ENCODE peak calls at places on chromosomes 1 and 21, in five cellular contexts. H is K562, O is HL-60, Q is stomach, K is transverse colon. V is an unnamed sample.

GRCh38 chr1:5338466-5338865 is 653.8 kb downstream of the NPHP4 start:
- DNase-seq in H (no peak), O (no peak), Q (no peak), K (no peak), V (no peak)

GRCh38 chr1:236524892-236525179 is 1.1 kb downstream of the LGALS8 start:
- DNase-seq in H (no peak), O (no peak), Q (no peak), K (no peak), V (no peak)

GRCh38 chr21:29473808-29474207 is 175.1 kb downstream of the BACH1 start:
- DNase-seq in H (no peak), O (no peak), Q (no peak), K (no peak), V (no peak)

GRCh38 chr21:44890338-44890931 is 16.9 kb upstream of the PTTG1IP start:
- DNase-seq in H (no peak), O (no peak), Q (no peak), K (no peak), V (no peak)

GRCh38 chr1:183019860-183020259 is 3.4 kb upstream of the LAMC1 start:
- DNase-seq in H (no peak), O (no peak), Q (peak), K (no peak), V (no peak)

GRCh38 chr1:198627436-198628063 is 11.3 kb upstream of the PTPRC start:
- DNase-seq in H (no peak), O (no peak), Q (no peak), K (no peak), V (no peak)

GRCh38 chr1:50861742-50862141 is 98.3 kb downstream of the FAF1 start:
- DNase-seq in H (no peak), O (no peak), Q (no peak), K (no peak), V (no peak)

GRCh38 chr1:50983403-50983802 is 13.4 kb downstream of the CDKN2C start:
- DNase-seq in H (no peak), O (no peak), Q (no peak), K (no peak), V (no peak)

GRCh38 chr1:23558140-23558871 is 995 bp downstream of the ID3 start:
- DNase-seq in H (peak), O (no peak), Q (peak), K (peak), V (no peak)

GRCh38 chr1:91731815-91732214 is 154.1 kb downstream of the TGFBR3 start:
- DNase-seq in H (no peak), O (no peak), Q (no peak), K (no peak), V (no peak)

GRCh38 chr1:221708076-221708571 is 33.8 kb downstream of the DUSP10 start:
- DNase-seq in H (peak), O (peak), Q (no peak), K (no peak), V (no peak)

GRCh38 chr1:78599294-78599693 is 21.0 kb upstream of the IFI44L start:
- DNase-seq in H (no peak), O (no peak), Q (no peak), K (no peak), V (no peak)

GRCh38 chr1:180614746-180615145 is 17.1 kb upstream of the XPR1 start:
- DNase-seq in H (no peak), O (no peak), Q (no peak), K (no peak), V (no peak)
- H3K4me3 ChIP-seq in H (no peak), O (no peak), Q (no peak), K (no peak), V (no peak)

DNA sequence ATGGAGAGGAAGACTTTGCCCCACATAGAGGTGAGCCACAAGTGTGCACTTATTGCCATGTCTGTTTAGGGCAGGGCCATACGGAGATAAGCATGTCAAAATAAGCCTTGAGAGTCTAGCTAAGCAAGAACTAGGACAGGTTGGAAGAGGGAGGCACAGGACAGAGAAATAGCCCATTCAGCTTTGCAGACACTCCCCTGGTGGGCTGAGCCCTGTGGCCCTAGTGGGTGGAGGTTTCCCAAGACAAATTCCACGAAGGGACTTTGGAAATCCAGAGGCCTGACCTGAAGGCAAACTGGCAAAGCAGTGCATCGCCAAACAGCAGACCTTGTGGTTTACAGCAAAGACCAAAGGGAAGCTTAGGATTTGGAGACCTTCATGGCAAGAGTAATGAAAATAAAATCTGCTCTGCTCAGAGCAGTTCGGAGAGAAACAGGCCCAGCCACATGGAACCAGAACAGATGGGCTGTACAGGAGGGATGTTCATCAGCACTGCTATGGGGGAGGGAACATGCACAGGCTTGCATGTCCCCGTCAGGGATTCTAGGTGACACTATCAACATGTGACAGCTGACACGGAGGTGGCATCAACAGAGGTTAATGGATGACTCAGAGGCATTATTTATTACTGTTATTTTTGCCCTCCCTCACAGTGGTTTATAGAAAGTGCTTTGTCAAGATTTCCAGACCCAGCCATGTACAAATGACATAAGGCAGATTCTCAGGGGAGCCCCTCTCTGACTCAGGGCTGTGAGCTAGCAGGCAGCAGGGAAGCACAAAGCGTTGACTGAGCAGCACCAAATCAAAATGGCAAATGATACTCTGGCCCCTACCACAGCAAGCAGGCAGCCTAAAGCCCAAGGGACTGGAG is 90.1 kb upstream of the IRF2BP2 start:
- DNase-seq in H (peak), O (no peak), Q (no peak), K (no peak), V (no peak)
- TF ChIP-seq POLR2AphosphoS5 in H (peak), O (no peak), Q (no peak), K (peak), V (no peak)

DNA sequence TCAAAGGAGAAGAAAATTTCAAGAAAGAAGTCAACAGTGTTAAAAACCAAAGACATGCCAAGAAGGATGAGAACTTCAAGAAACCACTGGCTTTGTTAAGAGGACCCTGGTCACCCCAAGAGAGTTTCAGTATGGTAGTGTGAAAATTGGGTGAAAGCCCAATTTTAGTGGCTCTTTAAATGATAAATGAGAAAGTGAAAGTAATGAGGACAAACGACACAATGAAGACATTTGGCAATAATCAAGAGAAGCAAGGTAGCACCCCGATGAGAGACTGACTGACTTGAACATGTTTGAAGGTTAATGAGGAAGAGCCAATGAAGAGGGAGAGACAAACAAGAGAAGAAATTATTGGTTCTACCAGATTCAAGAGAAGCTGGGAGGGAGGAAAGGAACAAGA is 36.9 kb downstream of the DNASE2B start:
- DNase-seq in H (no peak), O (no peak), Q (no peak), K (no peak), V (no peak)
- H3K4me3 ChIP-seq in H (no peak), O (no peak), Q (no peak), K (no peak), V (no peak)

DNA sequence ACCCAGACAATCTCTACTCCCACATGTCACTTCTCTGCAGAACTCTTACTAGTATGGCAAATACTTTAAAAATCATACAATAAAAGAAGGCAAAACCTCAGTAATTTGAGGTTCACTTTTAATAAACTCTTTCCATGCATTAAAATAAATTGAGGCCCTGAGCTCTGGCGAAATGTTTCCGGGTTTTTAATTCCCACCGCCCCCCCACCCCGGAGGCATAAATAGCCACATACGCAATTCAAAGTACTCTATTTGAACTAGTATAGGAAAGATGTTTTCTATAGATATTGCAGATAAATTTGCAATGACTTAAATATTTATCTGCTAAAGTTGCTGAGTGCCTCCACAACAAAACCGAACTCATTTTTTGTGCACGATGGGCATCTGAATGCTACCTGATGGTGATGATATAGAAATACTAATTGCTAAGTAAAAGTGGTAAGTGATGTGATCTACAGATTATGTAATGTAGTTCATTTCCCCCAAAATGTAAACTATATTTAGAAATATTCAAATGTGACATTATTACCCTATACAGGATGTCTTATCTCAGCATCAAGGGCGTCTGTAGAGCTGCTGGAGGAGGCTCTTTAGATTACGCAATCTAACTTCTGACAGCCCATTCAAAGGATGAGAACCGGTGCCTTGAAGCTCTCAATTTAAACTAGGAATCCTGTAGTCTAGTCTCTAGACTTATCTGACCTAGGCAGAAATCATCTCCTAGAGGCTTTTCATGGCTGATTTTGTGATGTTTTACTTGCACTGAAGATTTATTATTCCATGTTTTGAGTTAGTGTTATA is 8.6 kb downstream of the IRF2BP2 start:
- DNase-seq in H (peak), O (peak), Q (no peak), K (peak), V (no peak)
- TF ChIP-seq POLR2AphosphoS5 in H (peak), O (peak), Q (peak), K (peak), V (peak)

DNA sequence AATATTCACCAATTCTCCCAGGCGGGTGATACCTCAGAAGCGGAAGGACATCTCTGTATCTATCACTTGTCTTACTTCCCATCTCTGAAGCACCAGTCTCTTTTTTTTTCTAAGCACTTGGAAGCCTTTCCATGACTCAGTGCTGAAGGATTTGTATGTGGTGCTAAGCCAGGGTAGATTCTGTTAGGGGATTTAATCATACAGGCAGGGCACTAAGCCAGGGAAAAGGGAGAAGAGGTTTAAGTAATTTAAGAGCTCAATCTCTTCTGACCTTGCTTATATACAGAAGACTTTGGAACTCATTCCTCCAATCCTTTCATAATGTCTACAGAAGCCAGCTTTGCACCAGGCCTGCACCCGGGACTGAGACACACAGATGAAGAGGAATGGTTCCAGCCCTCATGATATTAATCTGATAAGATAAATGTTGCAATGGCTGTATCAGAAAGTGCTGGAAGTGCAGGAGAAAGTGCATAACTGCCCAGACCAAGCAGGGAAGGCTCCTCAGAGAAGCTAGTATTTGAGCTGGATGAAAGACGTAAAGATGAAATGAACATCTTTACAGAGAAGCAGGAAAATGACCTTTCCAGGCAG is 11.0 kb downstream of the FAM163A start:
- DNase-seq in H (no peak), O (no peak), Q (no peak), K (no peak), V (no peak)
- H3K4me3 ChIP-seq in H (no peak), O (no peak), Q (no peak), K (no peak), V (no peak)

GRCh38 chr1:109812691-109813393 is 49.1 kb upstream of the EPS8L3 start:
- DNase-seq in H (no peak), O (no peak), Q (no peak), K (no peak), V (no peak)
- TF ChIP-seq POLR2AphosphoS5 in H (no peak), O (no peak), Q (no peak), K (no peak), V (no peak)

V was measured in Panc1.